ENCODE peak calls at places on chromosomes 5 and 9, in eight cellular contexts. A is CD8-positive, alpha-beta memory T cell; L is RCC 7860; U is NCI-H2081; M is sciatic nerve; Z is posterior cingulate gyrus; H is GM12864; R is iPS-NIHi11. P is an unnamed sample.

GRCh38 chr9:129550199-129550839 is 70.6 kb downstream of the C9orf50 start:
- DNase-seq in U (peak; percentile 60), Z (peak; percentile 98), R (peak; percentile 79), H (no peak), A (no peak), M (peak; percentile 90), L (no peak), P (no peak)

GRCh38 chr5:980001-980588 is 28.5 kb upstream of the NKD2 start:
- DNase-seq in U (no peak), A (no peak), L (no peak), R (peak; percentile 14), H (no peak), M (peak; percentile 67), Z (peak; percentile 89), P (no peak)

GRCh38 chr9:121670447-121670846 is 19.0 kb downstream of the DAB2IP start:
- DNase-seq in Z (peak; percentile 89), L (no peak), U (no peak), R (no peak), M (no peak), A (no peak), H (no peak), P (no peak)

GRCh38 chr9:35852267-35852815 is 17.9 kb downstream of the OR13J1 start:
- DNase-seq in R (no peak), L (no peak), Z (no peak), M (peak; percentile 34), U (no peak), H (no peak), A (no peak), P (no peak)

GRCh38 chr5:130912088-130912487 is 253.0 kb downstream of the HINT1 start:
- DNase-seq in L (no peak), H (no peak), R (no peak), A (no peak), U (no peak), Z (no peak), M (no peak), P (no peak)

GRCh38 chr9:109466623-109467590 is 31.2 kb downstream of the PTPN3 start:
- DNase-seq in A (no peak), L (peak; percentile 73), R (no peak), M (no peak), Z (no peak), U (no peak), H (no peak), P (no peak)

GRCh38 chr5:76672242-76672641 is 43.7 kb upstream of the F2R start:
- DNase-seq in M (no peak), Z (no peak), H (no peak), R (no peak), L (no peak), U (no peak), A (no peak), P (no peak)

GRCh38 chr5:157248771-157249475 is 17.0 kb upstream of the CYFIP2 start:
- DNase-seq in H (no peak), M (no peak), A (no peak), R (no peak), L (no peak), U (no peak), Z (no peak), P (no peak)

P was measured in SK-N-MC.